ENCODE peak calls at places on chromosomes 6 and 20, in six cellular contexts. One of them, this sample, is unnamed.

GRCh38 chr6:126077810-126078791 is 91.8 kb downstream of the TRMT11 start:
- DNase-seq in OCI-LY7: no peak
- DNase-seq in GM23338: no peak
- DNase-seq in GM23248: peak
- DNase-seq in HCT116: no peak
- DNase-seq in MM.1S: no peak
- DNase-seq in this sample: no peak

GRCh38 chr6:35238843-35239289 is 20.7 kb upstream of the ZNF76 start:
- DNase-seq in HCT116: no peak
- DNase-seq in GM23248: no peak
- DNase-seq in MM.1S: no peak
- DNase-seq in GM23338: peak
- DNase-seq in OCI-LY7: no peak
- DNase-seq in this sample: peak

GRCh38 chr6:52983159-52983848 is 11.8 kb downstream of the GSTA4 start:
- DNase-seq in OCI-LY7: no peak
- DNase-seq in GM23338: no peak
- DNase-seq in GM23248: no peak
- DNase-seq in MM.1S: no peak
- DNase-seq in HCT116: no peak
- DNase-seq in this sample: no peak

GRCh38 chr6:160110724-160111123 is 10.9 kb upstream of the SLC22A1 start:
- DNase-seq in GM23338: no peak
- DNase-seq in GM23248: no peak
- DNase-seq in HCT116: no peak
- DNase-seq in MM.1S: no peak
- DNase-seq in OCI-LY7: no peak
- DNase-seq in this sample: no peak

GRCh38 chr20:19552144-19552895 is 205.7 kb upstream of the RIN2 start:
- DNase-seq in GM23338: peak
- DNase-seq in HCT116: no peak
- DNase-seq in MM.1S: no peak
- DNase-seq in GM23248: no peak
- DNase-seq in OCI-LY7: no peak
- DNase-seq in this sample: peak

GRCh38 chr6:32627831-32628230 is 9.4 kb upstream of the HLA-DQA1 start:
- DNase-seq in MM.1S: no peak
- DNase-seq in GM23338: no peak
- DNase-seq in OCI-LY7: peak
- DNase-seq in GM23248: no peak
- DNase-seq in HCT116: no peak
- DNase-seq in this sample: peak

GRCh38 chr20:7926767-7927166 is 13.5 kb downstream of the HAO1 start:
- DNase-seq in HCT116: peak
- DNase-seq in MM.1S: peak
- DNase-seq in GM23248: peak
- DNase-seq in GM23338: peak
- DNase-seq in OCI-LY7: peak
- DNase-seq in this sample: peak

GRCh38 chr6:30006170-30007131 is 54.6 kb upstream of the POLR1H start:
- DNase-seq in OCI-LY7: no peak
- DNase-seq in GM23338: peak
- DNase-seq in GM23248: peak
- DNase-seq in HCT116: no peak
- DNase-seq in MM.1S: no peak
- DNase-seq in this sample: peak

GRCh38 chr6:34459899-34460593 is 5.8 kb upstream of the PACSIN1 start:
- DNase-seq in OCI-LY7: peak
- DNase-seq in GM23248: peak
- DNase-seq in HCT116: peak
- DNase-seq in GM23338: peak
- DNase-seq in MM.1S: peak
- DNase-seq in this sample: peak

GRCh38 chr6:3454206-3455016 is 2.4 kb downstream of the SLC22A23 start:
- DNase-seq in MM.1S: no peak
- DNase-seq in GM23338: no peak
- DNase-seq in HCT116: no peak
- DNase-seq in OCI-LY7: no peak
- DNase-seq in GM23248: peak
- DNase-seq in this sample: no peak

GRCh38 chr20:9021216-9021615 is 47.7 kb upstream of the PLCB4 start:
- DNase-seq in OCI-LY7: no peak
- DNase-seq in GM23248: no peak
- DNase-seq in MM.1S: no peak
- DNase-seq in GM23338: no peak
- DNase-seq in HCT116: no peak
- DNase-seq in this sample: no peak

GRCh38 chr6:158706369-158706982 is 56.6 kb downstream of the SYTL3 start:
- DNase-seq in MM.1S: no peak
- DNase-seq in GM23338: peak
- DNase-seq in OCI-LY7: peak
- DNase-seq in GM23248: peak
- DNase-seq in HCT116: peak
- DNase-seq in this sample: peak

GRCh38 chr6:78611886-78612480 is 255.4 kb upstream of the IRAK1BP1 start:
- DNase-seq in OCI-LY7: peak
- DNase-seq in HCT116: no peak
- DNase-seq in GM23338: peak
- DNase-seq in GM23248: peak
- DNase-seq in MM.1S: peak
- DNase-seq in this sample: no peak

GRCh38 chr20:50163570-50164317 is 10.2 kb upstream of the PEDS1 start:
- DNase-seq in MM.1S: no peak
- DNase-seq in GM23248: peak
- DNase-seq in HCT116: no peak
- DNase-seq in GM23338: no peak
- DNase-seq in OCI-LY7: no peak
- DNase-seq in this sample: no peak

DNA sequence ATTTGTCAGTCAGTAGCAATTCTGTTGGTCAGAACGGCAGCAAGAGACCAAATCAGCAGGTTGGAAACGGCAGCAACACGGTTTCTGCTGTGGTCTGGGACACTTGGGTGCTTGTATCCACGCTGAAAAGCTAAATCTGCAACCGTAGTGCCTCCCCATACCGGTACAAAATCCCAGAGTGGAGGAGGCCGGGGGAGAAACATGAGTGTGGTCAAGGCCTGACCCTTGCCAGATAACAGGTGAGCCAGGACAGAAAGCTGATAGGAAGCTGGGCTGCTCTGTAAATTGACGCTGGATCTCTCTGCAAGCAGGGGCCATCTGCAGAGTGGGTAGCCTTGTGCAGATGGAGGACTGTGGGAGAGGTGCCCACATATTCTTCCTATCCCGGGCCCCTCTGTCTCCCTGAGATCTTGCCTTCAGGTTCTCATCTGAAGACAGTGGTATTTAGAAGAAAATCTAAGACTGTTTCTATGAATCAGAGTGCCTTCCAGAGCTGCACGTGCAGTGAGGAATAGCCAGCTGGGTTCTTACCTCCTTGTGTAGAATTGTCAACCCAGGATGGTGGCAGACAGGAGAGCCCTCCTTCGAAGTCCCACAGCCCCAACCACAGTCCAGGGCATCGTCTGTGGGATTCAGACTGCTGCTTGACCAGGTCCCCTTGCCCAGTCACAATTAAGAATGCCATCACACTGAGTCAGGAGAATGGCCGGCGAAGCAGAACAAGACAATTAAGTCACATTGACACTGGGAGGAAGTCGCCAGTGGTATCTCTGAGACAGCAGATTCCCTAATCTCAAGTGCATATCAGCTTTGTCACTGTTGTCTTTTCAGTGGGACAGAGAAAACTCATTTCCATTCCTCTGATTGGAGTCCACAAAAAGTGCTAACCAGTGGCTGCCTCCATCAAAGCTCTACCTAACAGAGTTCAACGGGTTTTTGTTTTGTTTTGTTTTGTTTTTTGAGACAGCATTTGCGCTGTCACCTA is 100.0 kb upstream of the RIPOR2 start:
- DNase-seq in GM23248: no peak
- DNase-seq in MM.1S: no peak
- DNase-seq in HCT116: no peak
- DNase-seq in OCI-LY7: peak
- DNase-seq in GM23338: no peak
- DNase-seq in this sample: no peak
- H3K4me2 ChIP-seq in GM23248: no peak
- H3K4me2 ChIP-seq in MM.1S: peak
- H3K4me2 ChIP-seq in HCT116: no peak
- H3K4me2 ChIP-seq in OCI-LY7: peak
- H3K4me2 ChIP-seq in GM23338: no peak
- H3K4me2 ChIP-seq in this sample: peak

DNA sequence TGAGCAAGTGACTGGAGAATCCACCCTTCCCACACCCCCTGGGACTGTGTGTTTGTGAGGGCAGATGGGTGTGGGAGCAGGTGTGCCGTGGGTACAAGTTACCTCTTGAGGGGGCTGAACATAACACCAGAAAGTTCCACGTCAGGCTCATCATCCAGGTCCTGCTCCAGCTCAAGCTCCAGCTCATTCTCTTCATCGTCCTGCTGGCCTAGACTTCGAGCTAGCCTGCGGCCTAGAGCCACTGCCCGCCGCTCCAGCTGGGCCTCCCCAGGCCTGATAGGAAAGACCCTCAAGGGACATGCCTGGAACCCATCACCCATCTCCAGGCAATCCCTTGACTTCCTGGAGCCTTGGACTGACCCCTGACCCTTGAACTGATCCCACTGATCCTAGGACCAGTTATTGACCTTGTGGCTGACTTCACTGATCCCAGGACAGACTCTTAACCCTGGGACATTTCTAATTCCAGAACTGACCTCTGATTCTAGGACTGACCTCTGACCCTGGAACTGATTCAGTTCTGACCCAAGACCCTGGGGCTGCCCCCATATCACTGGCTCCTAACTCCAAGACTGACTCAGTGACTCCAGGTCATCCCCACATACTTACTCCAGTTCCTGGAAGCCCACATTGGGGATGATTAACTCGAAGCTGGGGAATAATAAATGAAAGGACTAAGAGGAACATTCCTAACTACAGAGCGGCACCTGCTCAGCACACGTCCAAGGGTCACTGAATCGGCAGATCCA is 11.8 kb upstream of the SPAG4 start:
- DNase-seq in GM23338: no peak
- DNase-seq in OCI-LY7: no peak
- DNase-seq in MM.1S: no peak
- DNase-seq in GM23248: peak
- DNase-seq in HCT116: no peak
- DNase-seq in this sample: no peak
- TF ChIP-seq EZH2phosphoT487 in GM23338: no peak
- TF ChIP-seq EZH2phosphoT487 in OCI-LY7: no peak
- TF ChIP-seq EZH2phosphoT487 in MM.1S: no peak
- TF ChIP-seq EZH2phosphoT487 in GM23248: no peak
- TF ChIP-seq EZH2phosphoT487 in HCT116: no peak
- TF ChIP-seq EZH2phosphoT487 in this sample: no peak

GRCh38 chr6:27888576-27888975 is 23.6 kb downstream of the OR2B2 start:
- DNase-seq in GM23338: peak
- DNase-seq in GM23248: no peak
- DNase-seq in MM.1S: no peak
- DNase-seq in OCI-LY7: peak
- DNase-seq in HCT116: no peak
- DNase-seq in this sample: no peak
- H3K4me2 ChIP-seq in GM23338: peak
- H3K4me2 ChIP-seq in GM23248: no peak
- H3K4me2 ChIP-seq in MM.1S: no peak
- H3K4me2 ChIP-seq in OCI-LY7: peak
- H3K4me2 ChIP-seq in HCT116: no peak
- H3K4me2 ChIP-seq in this sample: no peak

DNA sequence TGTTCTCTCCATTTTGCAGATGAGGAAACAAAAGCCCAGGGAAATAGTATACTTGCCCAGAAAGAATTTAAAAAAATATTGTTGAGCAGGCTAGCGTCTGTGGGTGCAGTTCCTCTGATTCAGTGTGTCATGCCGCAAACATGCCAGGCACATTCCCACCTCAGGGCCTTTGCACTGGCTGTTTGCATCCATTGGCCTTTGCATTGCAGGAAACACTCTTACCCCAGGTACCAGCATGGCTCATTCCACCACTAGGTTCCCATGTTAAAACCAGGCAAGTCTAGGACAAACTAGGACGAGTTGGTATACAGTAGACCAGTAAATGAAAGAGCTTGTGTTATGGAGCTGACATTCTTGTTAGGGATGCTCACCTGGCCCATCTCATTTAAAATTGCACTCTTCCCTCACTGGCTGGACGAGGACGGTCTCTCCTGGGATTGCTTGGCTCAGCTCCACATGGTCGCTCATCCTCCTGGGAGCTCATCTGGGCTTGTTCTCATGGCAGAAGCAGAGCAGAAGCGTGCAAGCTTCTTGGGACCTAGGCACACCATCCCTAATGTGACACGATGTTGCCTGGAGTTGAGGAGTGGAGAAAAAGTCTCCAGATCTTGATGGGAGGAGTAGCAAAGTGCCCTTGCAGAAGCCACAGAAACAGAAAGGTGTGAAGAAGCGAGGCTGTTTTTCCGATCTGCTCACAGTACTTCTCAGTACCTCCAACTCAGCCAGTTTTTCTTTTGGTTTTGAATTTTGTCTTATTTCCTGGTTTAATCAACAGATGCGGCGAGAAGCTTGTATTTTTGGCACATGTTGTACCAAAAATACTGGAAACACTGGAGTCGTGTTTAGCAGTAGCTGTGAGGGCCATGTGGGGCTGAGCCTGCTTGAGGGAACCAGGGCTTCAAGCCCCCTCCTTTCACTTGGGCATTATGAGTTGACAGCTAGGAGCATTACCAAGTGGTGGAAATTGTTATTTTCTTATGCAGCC is 13.9 kb downstream of the ZNF831 start:
- DNase-seq in OCI-LY7: no peak
- DNase-seq in MM.1S: no peak
- DNase-seq in HCT116: no peak
- DNase-seq in GM23248: no peak
- DNase-seq in GM23338: no peak
- DNase-seq in this sample: no peak
- TF ChIP-seq EZH2phosphoT487 in OCI-LY7: no peak
- TF ChIP-seq EZH2phosphoT487 in MM.1S: no peak
- TF ChIP-seq EZH2phosphoT487 in HCT116: no peak
- TF ChIP-seq EZH2phosphoT487 in GM23248: no peak
- TF ChIP-seq EZH2phosphoT487 in GM23338: no peak
- TF ChIP-seq EZH2phosphoT487 in this sample: no peak

DNA sequence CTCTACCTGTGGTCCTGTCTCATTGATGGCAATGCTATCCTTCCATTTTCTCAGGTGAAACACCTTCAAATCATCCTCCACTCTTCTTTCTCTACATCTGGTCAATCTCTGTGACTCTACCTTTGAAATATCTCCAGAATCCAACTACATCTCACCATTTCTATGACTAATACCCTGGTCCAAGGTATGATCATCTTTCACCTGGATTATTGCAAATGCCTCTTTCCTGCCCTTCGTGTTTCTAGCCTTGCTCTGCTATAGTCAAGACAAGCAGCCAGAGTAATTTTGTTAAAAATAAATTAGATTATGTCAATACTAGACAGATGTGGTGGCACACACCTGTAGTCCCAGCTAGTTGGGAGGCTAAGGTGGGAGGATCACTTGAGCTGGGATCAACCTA is 17.8 kb upstream of the BLCAP start:
- DNase-seq in GM23338: no peak
- DNase-seq in GM23248: no peak
- DNase-seq in OCI-LY7: no peak
- DNase-seq in MM.1S: no peak
- DNase-seq in HCT116: no peak
- DNase-seq in this sample: no peak
- H3K4me2 ChIP-seq in GM23338: no peak
- H3K4me2 ChIP-seq in GM23248: no peak
- H3K4me2 ChIP-seq in OCI-LY7: no peak
- H3K4me2 ChIP-seq in MM.1S: no peak
- H3K4me2 ChIP-seq in HCT116: no peak
- H3K4me2 ChIP-seq in this sample: no peak

This sample was measured in hepatocyte.